ENCODE peak calls at places on chromosomes 12 and 14, in eight cellular contexts. Y, I, C, M, L, P, U and T are unnamed samples.

GRCh38 chr12:114774181-114774580 is 90.2 kb upstream of the TBX3 start:
- DNase-seq in U (no peak), M (no peak), C (no peak), L (no peak), Y (peak), P (no peak), I (no peak), T (no peak)

GRCh38 chr14:50299585-50299984 is 12.4 kb downstream of the L2HGDH start:
- DNase-seq in C (no peak), U (no peak), L (no peak), Y (no peak), I (no peak), M (no peak), P (no peak), T (no peak)

GRCh38 chr12:20646239-20646827 is 48.8 kb upstream of the SLCO1C1 start:
- DNase-seq in L (no peak), Y (peak), P (peak), I (peak), U (no peak), C (peak), M (peak), T (no peak)

GRCh38 chr12:130838951-130839769 is at the start of gene STX2:
- DNase-seq in P (peak), C (peak), Y (peak), L (peak), U (peak), I (peak), M (peak), T (peak)

GRCh38 chr12:113684053-113684907 is 212.6 kb upstream of the LHX5 start:
- DNase-seq in I (no peak), M (no peak), Y (no peak), L (no peak), C (no peak), U (no peak), P (no peak), T (no peak)

GRCh38 chr12:62865090-62865489 is 69.9 kb downstream of the PPM1H start:
- DNase-seq in M (no peak), P (no peak), C (no peak), U (no peak), L (no peak), I (no peak), Y (no peak), T (no peak)

GRCh38 chr12:6684609-6685008 is 4.6 kb downstream of the ZNF384 start:
- DNase-seq in Y (no peak), P (peak), I (peak), U (no peak), L (no peak), M (peak), C (no peak), T (no peak)

GRCh38 chr14:65255583-65256443 is 153.5 kb upstream of the MAX start:
- DNase-seq in M (no peak), L (no peak), P (peak), U (no peak), C (peak), Y (peak), I (peak), T (peak)

GRCh38 chr12:11622774-11623375 is 26.6 kb upstream of the ETV6 start:
- DNase-seq in Y (no peak), P (no peak), U (no peak), C (no peak), M (no peak), L (no peak), I (peak), T (no peak)

GRCh38 chr12:65779091-65779642 is 45.1 kb upstream of the HMGA2 start:
- DNase-seq in I (no peak), P (peak), C (peak), U (no peak), Y (peak), M (no peak), L (no peak), T (no peak)

GRCh38 chr12:101590383-101590782 is 4.4 kb upstream of the MYBPC1 start:
- DNase-seq in I (no peak), U (no peak), C (no peak), Y (no peak), L (no peak), M (no peak), P (no peak), T (no peak)

GRCh38 chr14:73746540-73747385 is 32.6 kb upstream of the PNMA1 start:
- DNase-seq in M (no peak), I (no peak), U (no peak), P (no peak), C (no peak), Y (no peak), L (no peak), T (no peak)

GRCh38 chr12:3182426-3182825 is 105.2 kb downstream of the TSPAN9 start:
- DNase-seq in M (no peak), L (no peak), U (no peak), P (peak), Y (no peak), C (no peak), I (no peak), T (no peak)

GRCh38 chr14:52951730-52952481 is 1.1 kb upstream of the FERMT2 start:
- DNase-seq in L (no peak), I (peak), Y (peak), M (no peak), C (no peak), P (peak), U (no peak), T (no peak)

GRCh38 chr12:52423661-52424503 is 10.3 kb downstream of the KRT75 start:
- DNase-seq in C (no peak), P (no peak), U (no peak), M (no peak), I (no peak), Y (no peak), L (no peak), T (no peak)

GRCh38 chr12:39831587-39832315 is 212.1 kb upstream of the ABCD2 start:
- DNase-seq in L (no peak), C (peak), P (peak), M (no peak), Y (peak), I (no peak), U (no peak), T (no peak)

GRCh38 chr12:7210642-7211151 is 21.2 kb downstream of the PEX5 start:
- DNase-seq in L (no peak), M (no peak), C (no peak), U (no peak), Y (no peak), P (no peak), I (no peak), T (no peak)

GRCh38 chr12:24820872-24821271 is 128.0 kb downstream of the BCAT1 start:
- DNase-seq in U (no peak), I (no peak), C (no peak), M (no peak), Y (peak), P (peak), L (no peak), T (no peak)

GRCh38 chr12:21559855-21560569 is 33.9 kb downstream of the SPX start:
- DNase-seq in U (no peak), P (peak), M (no peak), Y (peak), I (no peak), C (peak), L (no peak), T (no peak)

GRCh38 chr14:104977681-104978647 is at the start of gene AHNAK2:
- DNase-seq in I (no peak), C (no peak), L (no peak), U (peak), Y (peak), P (peak), M (no peak), T (no peak)

GRCh38 chr12:4743046-4743445 is 22.8 kb downstream of the GALNT8 start:
- DNase-seq in U (no peak), I (no peak), L (no peak), Y (no peak), M (no peak), C (no peak), P (no peak), T (no peak)

GRCh38 chr12:45131506-45131905 is 80.6 kb upstream of the DBX2 start:
- DNase-seq in U (no peak), L (no peak), M (no peak), I (no peak), P (no peak), C (no peak), Y (no peak), T (no peak)

GRCh38 chr12:120466560-120467315 is 2.8 kb downstream of the SRSF9 start:
- DNase-seq in L (no peak), M (no peak), U (no peak), I (peak), C (no peak), P (peak), Y (peak), T (no peak)

GRCh38 chr14:71036433-71036832 is 129.2 kb downstream of the PCNX1 start:
- DNase-seq in P (no peak), C (no peak), L (no peak), M (no peak), U (no peak), I (no peak), Y (no peak), T (no peak)

GRCh38 chr12:30757316-30757715 is 2.6 kb upstream of the CAPRIN2 start:
- DNase-seq in U (no peak), L (no peak), C (no peak), P (no peak), M (no peak), Y (no peak), I (no peak), T (no peak)

GRCh38 chr14:95918466-95918865 is 41.8 kb downstream of the TUNAR start:
- DNase-seq in P (no peak), U (no peak), Y (no peak), M (no peak), C (no peak), I (no peak), L (no peak), T (no peak)

GRCh38 chr12:72297666-72298065 is 25.5 kb downstream of the TRHDE start:
- DNase-seq in U (no peak), C (no peak), Y (no peak), L (no peak), P (no peak), M (no peak), I (no peak), T (no peak)

GRCh38 chr12:43551271-43551970 is 582 bp downstream of the ADAMTS20 start:
- DNase-seq in P (no peak), C (no peak), L (no peak), I (no peak), U (no peak), Y (no peak), M (no peak), T (peak)

GRCh38 chr12:56224954-56225353 is 812 bp downstream of the NABP2 start:
- DNase-seq in I (no peak), C (no peak), U (no peak), L (no peak), Y (no peak), P (no peak), M (no peak), T (no peak)

GRCh38 chr12:85076688-85077430 is 40.7 kb downstream of the LRRIQ1 start:
- DNase-seq in M (peak), L (no peak), C (peak), Y (peak), P (peak), U (no peak), I (peak), T (no peak)

GRCh38 chr12:91636721-91637120 is 454.1 kb upstream of the DCN start:
- DNase-seq in C (no peak), Y (no peak), I (no peak), L (no peak), U (no peak), M (no peak), P (peak), T (no peak)

GRCh38 chr14:31097081-31097480 is 70.9 kb upstream of the STRN3 start:
- DNase-seq in U (no peak), I (no peak), Y (no peak), L (no peak), M (no peak), C (no peak), P (no peak), T (no peak)

GRCh38 chr12:100842156-100842555 is 47.6 kb downstream of the ANO4 start:
- DNase-seq in Y (peak), I (no peak), M (no peak), P (no peak), L (no peak), U (no peak), C (no peak), T (no peak)

GRCh38 chr14:104128981-104129380 is 9.4 kb upstream of the KIF26A start:
- DNase-seq in U (no peak), L (no peak), I (no peak), M (no peak), P (no peak), C (no peak), Y (no peak), T (no peak)

GRCh38 chr12:3820122-3820521 is 53.1 kb downstream of the PARP11 start:
- DNase-seq in M (no peak), I (no peak), P (peak), U (no peak), Y (no peak), L (no peak), C (peak), T (no peak)

GRCh38 chr12:6332459-6332858 is 9.4 kb downstream of the TNFRSF1A start:
- DNase-seq in P (peak), M (no peak), L (no peak), U (no peak), I (no peak), C (peak), Y (peak), T (no peak)

GRCh38 chr14:20989787-20990600 is at the start of gene METTL17:
- DNase-seq in C (peak), Y (peak), U (peak), L (peak), M (peak), I (peak), P (peak), T (peak)
- TF ChIP-seq CTCF in C (peak), Y (peak), U (peak), L (no peak), M (peak), I (peak), P (peak), T (peak)

GRCh38 chr14:23567186-23568020 is at the start of gene AP1G2:
- DNase-seq in I (peak), L (peak), P (peak), U (peak), C (peak), Y (peak), M (peak), T (no peak)
- TF ChIP-seq CTCF in I (no peak), L (no peak), P (no peak), U (no peak), C (peak), Y (no peak), M (no peak), T (peak)

GRCh38 chr14:56150018-56150417 is 31.8 kb downstream of the PELI2 start:
- DNase-seq in L (no peak), U (no peak), C (no peak), Y (no peak), I (no peak), M (no peak), P (no peak), T (no peak)

GRCh38 chr14:56153271-56153670 is 35.1 kb downstream of the PELI2 start:
- DNase-seq in M (no peak), C (no peak), Y (no peak), U (no peak), I (no peak), P (no peak), L (no peak), T (no peak)

GRCh38 chr14:56152221-56152620 is 34.0 kb downstream of the PELI2 start:
- DNase-seq in I (no peak), P (no peak), C (no peak), M (no peak), U (no peak), L (no peak), Y (no peak), T (no peak)

GRCh38 chr14:56147980-56148901 is 30.0 kb downstream of the PELI2 start:
- DNase-seq in M (no peak), L (no peak), Y (no peak), I (no peak), U (no peak), P (no peak), C (no peak), T (no peak)

DNA sequence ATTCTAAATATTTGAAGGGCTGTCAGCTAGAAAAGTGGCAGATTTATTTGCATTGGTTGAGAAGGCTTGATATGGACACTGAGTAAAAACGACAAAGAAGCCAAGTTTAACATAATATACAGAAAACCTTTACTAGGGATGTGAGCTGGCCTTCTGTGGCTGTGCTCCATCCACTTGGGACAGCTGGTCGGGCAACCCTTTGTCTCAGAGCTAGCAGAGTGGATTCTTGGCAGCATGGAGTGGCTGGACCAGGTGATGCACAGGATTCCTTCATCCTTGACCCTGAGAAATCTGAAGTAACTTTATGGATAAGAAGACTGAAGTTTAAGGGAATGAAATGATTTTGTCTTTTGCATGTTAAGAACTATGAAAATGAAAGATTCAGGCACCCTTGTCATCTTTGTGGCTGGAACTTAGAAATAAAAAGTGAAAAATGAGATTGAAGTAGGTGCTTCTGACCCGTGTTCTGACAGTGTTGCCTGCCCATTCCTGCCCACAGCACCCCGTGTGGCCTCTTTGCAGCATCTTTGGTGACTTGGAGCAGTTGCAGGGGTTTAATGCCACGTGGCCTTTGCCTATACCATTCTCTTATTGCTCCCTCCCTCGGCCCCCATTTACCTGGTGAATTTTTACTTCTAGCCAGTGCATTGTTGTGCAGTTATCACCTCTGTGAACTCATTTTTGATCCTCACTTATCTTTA is 32.6 kb downstream of the PELI2 start:
- DNase-seq in L (no peak), M (no peak), Y (no peak), P (no peak), U (no peak), I (peak), C (no peak), T (no peak)
- TF ChIP-seq CTCF in L (no peak), M (no peak), Y (no peak), P (no peak), U (peak), I (peak), C (no peak), T (peak)

DNA sequence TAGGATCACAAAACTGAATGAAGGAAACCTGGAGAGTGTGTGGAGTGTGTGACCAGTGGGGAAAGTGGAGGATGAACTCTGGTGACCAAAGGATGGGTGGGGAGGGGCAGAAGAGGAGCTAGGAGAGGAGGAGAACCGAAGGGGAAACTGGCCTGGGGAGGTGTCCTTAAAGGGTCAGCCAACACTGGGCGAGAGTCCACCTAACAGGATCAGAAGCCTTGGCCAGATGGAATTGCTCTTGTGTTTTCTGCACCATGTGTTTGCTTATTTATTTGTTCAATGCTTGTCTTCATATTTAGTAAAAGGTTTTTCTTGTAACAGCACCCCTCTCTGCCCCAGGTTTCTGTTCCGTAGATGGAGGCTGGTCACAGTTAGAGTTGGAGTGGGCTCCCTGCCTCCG is 34.5 kb upstream of the ATP23 start:
- DNase-seq in L (no peak), U (no peak), Y (no peak), P (no peak), C (no peak), I (no peak), M (no peak), T (no peak)
- TF ChIP-seq CTCF in L (no peak), U (no peak), Y (no peak), P (no peak), C (no peak), I (no peak), M (no peak), T (no peak)

DNA sequence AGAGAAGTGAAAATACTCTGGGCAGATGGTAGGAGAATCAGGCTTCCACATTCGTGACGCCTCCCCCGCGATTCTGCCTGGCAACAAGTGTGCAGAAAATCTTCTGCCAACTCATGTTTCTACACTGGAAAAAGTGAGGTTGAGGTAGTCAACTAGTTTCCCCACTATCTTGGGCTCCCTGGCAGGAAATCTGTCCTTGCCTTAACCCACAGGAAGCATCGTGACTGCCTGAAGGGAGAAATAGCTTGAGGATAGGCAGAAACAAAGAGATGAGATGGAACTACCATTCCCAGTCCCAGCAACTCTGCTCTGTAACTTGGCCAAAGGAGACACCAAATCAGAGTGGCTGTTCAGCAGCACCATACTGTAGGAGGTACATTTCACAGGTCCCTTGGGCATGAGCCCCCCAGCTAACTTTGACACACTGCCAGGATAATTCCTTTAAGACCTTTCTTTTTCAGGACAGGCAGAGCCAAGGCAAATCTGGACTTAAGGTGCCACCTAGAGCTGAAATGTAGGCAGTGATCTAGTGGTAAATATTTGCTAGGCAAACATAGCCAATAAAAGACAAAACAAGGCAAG is 205.0 kb downstream of the PTPRO start:
- DNase-seq in U (no peak), M (no peak), I (no peak), C (peak), P (peak), Y (peak), L (no peak), T (no peak)
- TF ChIP-seq CTCF in U (no peak), M (peak), I (peak), C (peak), P (peak), Y (peak), L (no peak), T (peak)

DNA sequence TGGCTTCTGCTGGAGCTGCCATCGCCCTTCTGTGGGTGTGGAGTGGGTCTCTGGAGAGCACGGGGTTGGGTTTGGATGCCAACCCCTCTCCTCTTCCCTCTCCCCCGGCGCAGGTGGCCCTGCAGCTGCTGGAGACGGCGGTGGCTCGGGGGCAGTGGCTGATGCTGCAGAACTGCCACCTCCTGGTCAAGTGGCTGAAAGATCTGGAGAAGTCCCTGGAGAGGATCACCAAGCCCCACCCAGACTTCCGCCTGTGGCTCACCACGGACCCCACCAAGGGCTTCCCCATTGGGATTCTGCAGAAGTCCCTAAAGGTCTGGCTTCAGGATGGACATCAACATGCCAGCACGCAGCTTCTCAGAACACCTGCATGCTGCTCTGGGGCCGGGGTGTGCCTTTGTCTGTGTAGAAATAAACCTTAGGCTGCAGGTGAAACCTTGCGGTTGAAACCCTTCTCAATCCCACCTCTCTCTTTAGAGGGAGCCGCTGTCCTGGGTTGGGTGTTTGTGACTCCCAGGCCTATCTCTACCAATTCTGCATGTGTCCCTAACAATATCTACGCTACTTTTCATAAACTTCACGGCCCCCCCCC is 44.3 kb downstream of the CCDC92 start:
- DNase-seq in Y (no peak), P (no peak), M (peak), U (no peak), I (no peak), L (no peak), C (no peak), T (no peak)
- TF ChIP-seq CTCF in Y (no peak), P (no peak), M (no peak), U (no peak), I (no peak), L (no peak), C (no peak), T (no peak)